ENCODE peak calls at places on chromosomes 13 and 19, in nine cellular contexts. J, F, R, M, N, C, E, X and V are unnamed samples.

GRCh38 chr19:41309225-41310030 is 544 bp upstream of the CCDC97 start:
- DNase-seq in J (peak), F (no peak), R (no peak), M (no peak), N (no peak), C (peak), E (no peak), X (no peak), V (no peak)

GRCh38 chr19:51600940-51601575 is 29.1 kb downstream of the SIGLEC5 start:
- DNase-seq in J (no peak), F (no peak), R (no peak), M (no peak), N (no peak), C (no peak), E (no peak), X (no peak), V (no peak)

GRCh38 chr13:112346173-112346898 is 29.8 kb upstream of the SPACA7 start:
- DNase-seq in J (no peak), F (peak), R (no peak), M (no peak), N (no peak), C (peak), E (no peak), X (peak), V (no peak)

GRCh38 chr13:55571237-55571867 is 1569.4 kb upstream of the PRR20A start:
- DNase-seq in J (no peak), F (no peak), R (no peak), M (no peak), N (no peak), C (no peak), E (no peak), X (no peak), V (no peak)

GRCh38 chr13:21043898-21044297 is 17.5 kb downstream of the LATS2 start:
- DNase-seq in J (no peak), F (no peak), R (no peak), M (no peak), N (no peak), C (peak), E (no peak), X (no peak), V (no peak)

GRCh38 chr19:10430505-10431253 is 10.3 kb downstream of the PDE4A start:
- DNase-seq in J (no peak), F (peak), R (no peak), M (no peak), N (no peak), C (no peak), E (peak), X (no peak), V (no peak)

GRCh38 chr19:35905178-35905727 is 2.8 kb downstream of the TYROBP start:
- DNase-seq in J (no peak), F (no peak), R (no peak), M (no peak), N (no peak), C (peak), E (no peak), X (no peak), V (no peak)

GRCh38 chr19:5932593-5933262 is 18.7 kb downstream of the CAPS start:
- DNase-seq in J (no peak), F (no peak), R (no peak), M (no peak), N (no peak), C (no peak), E (no peak), X (no peak), V (no peak)

GRCh38 chr13:24747248-24748151 is 16.5 kb upstream of the RNF17 start:
- DNase-seq in J (no peak), F (no peak), R (no peak), M (no peak), N (no peak), C (peak), E (no peak), X (peak), V (no peak)